ENCODE peak calls at places on chromosomes 4 and X, in four cellular contexts. One of them, this sample, is unnamed.

GRCh38 chr4:118955515-118955914 is 66.9 kb downstream of the SYNPO2 start:
- DNase-seq in Caco-2: no peak
- DNase-seq in adrenal gland: no peak
- DNase-seq in CD4-positive, alpha-beta T cell: no peak
- DNase-seq in this sample: no peak

GRCh38 chrX:115940888-115941332 is 229.6 kb upstream of the AGTR2 start:
- DNase-seq in CD4-positive, alpha-beta T cell: peak; percentile 51
- DNase-seq in Caco-2: no peak
- DNase-seq in adrenal gland: peak; percentile 90
- DNase-seq in this sample: no peak

GRCh38 chr4:76883147-76883546 is 14.8 kb downstream of the SOWAHB start:
- DNase-seq in CD4-positive, alpha-beta T cell: no peak
- DNase-seq in Caco-2: no peak
- DNase-seq in adrenal gland: no peak
- DNase-seq in this sample: no peak

GRCh38 chrX:10509397-10509796 is 111.0 kb downstream of the MID1 start:
- DNase-seq in Caco-2: no peak
- DNase-seq in CD4-positive, alpha-beta T cell: no peak
- DNase-seq in adrenal gland: no peak
- DNase-seq in this sample: no peak

GRCh38 chr4:128809477-128810330 is at the start of gene JADE1:
- DNase-seq in adrenal gland: peak; percentile 93
- DNase-seq in CD4-positive, alpha-beta T cell: peak; percentile 85
- DNase-seq in Caco-2: peak; percentile 95
- DNase-seq in this sample: peak; percentile 86

GRCh38 chr4:163330828-163331628 is 1.4 kb downstream of the NPY1R start:
- DNase-seq in Caco-2: no peak
- DNase-seq in adrenal gland: no peak
- DNase-seq in CD4-positive, alpha-beta T cell: no peak
- DNase-seq in this sample: no peak

GRCh38 chrX:15474058-15474457 is 19.1 kb downstream of the PIR start:
- DNase-seq in adrenal gland: no peak
- DNase-seq in Caco-2: no peak
- DNase-seq in CD4-positive, alpha-beta T cell: no peak
- DNase-seq in this sample: no peak

GRCh38 chr4:76597423-76597979 is 162.5 kb downstream of the SHROOM3 start:
- DNase-seq in CD4-positive, alpha-beta T cell: no peak
- DNase-seq in adrenal gland: no peak
- DNase-seq in Caco-2: no peak
- DNase-seq in this sample: no peak

GRCh38 chr4:3634281-3635089 is 102.3 kb upstream of the LRPAP1 start:
- DNase-seq in adrenal gland: no peak
- DNase-seq in Caco-2: no peak
- DNase-seq in CD4-positive, alpha-beta T cell: no peak
- DNase-seq in this sample: no peak

GRCh38 chr4:57080781-57081650 is 29.2 kb downstream of the IGFBP7 start:
- DNase-seq in adrenal gland: peak; percentile 26
- DNase-seq in CD4-positive, alpha-beta T cell: no peak
- DNase-seq in Caco-2: peak; percentile 54
- DNase-seq in this sample: no peak

GRCh38 chr4:102449751-102450352 is 51.3 kb upstream of the NFKB1 start:
- DNase-seq in adrenal gland: peak; percentile 46
- DNase-seq in Caco-2: peak; percentile 43
- DNase-seq in CD4-positive, alpha-beta T cell: peak; percentile 43
- DNase-seq in this sample: peak; percentile 71

GRCh38 chr4:99390060-99390459 is 37.5 kb upstream of the ADH1C start:
- DNase-seq in adrenal gland: no peak
- DNase-seq in CD4-positive, alpha-beta T cell: no peak
- DNase-seq in Caco-2: no peak
- DNase-seq in this sample: no peak

GRCh38 chr4:61462451-61463326 is 262.6 kb downstream of the ADGRL3 start:
- DNase-seq in adrenal gland: no peak
- DNase-seq in CD4-positive, alpha-beta T cell: no peak
- DNase-seq in Caco-2: no peak
- DNase-seq in this sample: no peak

GRCh38 chrX:133544105-133544504 is 128.8 kb upstream of the GPC4 start:
- DNase-seq in adrenal gland: no peak
- DNase-seq in CD4-positive, alpha-beta T cell: no peak
- DNase-seq in Caco-2: peak; percentile 31
- DNase-seq in this sample: no peak

GRCh38 chr4:162131256-162131655 is 32.5 kb downstream of the FSTL5 start:
- DNase-seq in CD4-positive, alpha-beta T cell: no peak
- DNase-seq in Caco-2: no peak
- DNase-seq in adrenal gland: no peak
- DNase-seq in this sample: no peak

GRCh38 chr4:99868126-99868596 is 26.1 kb downstream of the LAMTOR3 start:
- DNase-seq in CD4-positive, alpha-beta T cell: no peak
- DNase-seq in adrenal gland: no peak
- DNase-seq in Caco-2: no peak
- DNase-seq in this sample: no peak

GRCh38 chrX:13376857-13377441 is 57.1 kb upstream of the ATXN3L start:
- DNase-seq in adrenal gland: no peak
- DNase-seq in CD4-positive, alpha-beta T cell: no peak
- DNase-seq in Caco-2: no peak
- DNase-seq in this sample: no peak

GRCh38 chr4:156892695-156893211 is 78.8 kb downstream of the PDGFC start:
- DNase-seq in adrenal gland: no peak
- DNase-seq in Caco-2: no peak
- DNase-seq in CD4-positive, alpha-beta T cell: no peak
- DNase-seq in this sample: no peak

GRCh38 chr4:110808371-110808878 is 185.5 kb upstream of the PITX2 start:
- DNase-seq in adrenal gland: no peak
- DNase-seq in CD4-positive, alpha-beta T cell: no peak
- DNase-seq in Caco-2: no peak
- DNase-seq in this sample: no peak

GRCh38 chr4:10926025-10926424 is 241.5 kb upstream of the CLNK start:
- DNase-seq in CD4-positive, alpha-beta T cell: no peak
- DNase-seq in Caco-2: no peak
- DNase-seq in adrenal gland: no peak
- DNase-seq in this sample: no peak

DNA sequence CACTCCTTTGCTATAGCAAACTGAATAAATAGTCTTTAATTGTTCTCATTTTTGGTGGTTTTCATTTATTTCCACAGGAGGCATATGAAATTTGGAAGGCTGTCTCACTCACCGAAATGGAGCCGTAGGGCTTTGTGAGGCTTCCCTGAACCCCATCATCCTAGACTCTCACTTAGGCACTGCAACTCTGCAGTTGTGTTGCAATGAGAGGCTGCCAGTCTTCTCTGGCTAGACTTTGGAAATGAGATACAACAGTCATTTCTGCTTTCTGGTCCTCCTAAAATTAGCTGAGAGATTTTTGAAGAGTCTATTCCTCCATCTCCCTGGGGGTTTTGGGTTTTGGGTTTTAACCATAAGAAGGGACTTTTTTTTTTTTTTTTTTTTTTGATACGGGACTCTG is 146.5 kb downstream of the SH3BGRL start:
- DNase-seq in CD4-positive, alpha-beta T cell: no peak
- DNase-seq in Caco-2: no peak
- DNase-seq in adrenal gland: no peak
- DNase-seq in this sample: no peak
- TF ChIP-seq CTCF in CD4-positive, alpha-beta T cell: no peak
- TF ChIP-seq CTCF in Caco-2: no peak
- TF ChIP-seq CTCF in adrenal gland: no peak
- TF ChIP-seq CTCF in this sample: no peak

DNA sequence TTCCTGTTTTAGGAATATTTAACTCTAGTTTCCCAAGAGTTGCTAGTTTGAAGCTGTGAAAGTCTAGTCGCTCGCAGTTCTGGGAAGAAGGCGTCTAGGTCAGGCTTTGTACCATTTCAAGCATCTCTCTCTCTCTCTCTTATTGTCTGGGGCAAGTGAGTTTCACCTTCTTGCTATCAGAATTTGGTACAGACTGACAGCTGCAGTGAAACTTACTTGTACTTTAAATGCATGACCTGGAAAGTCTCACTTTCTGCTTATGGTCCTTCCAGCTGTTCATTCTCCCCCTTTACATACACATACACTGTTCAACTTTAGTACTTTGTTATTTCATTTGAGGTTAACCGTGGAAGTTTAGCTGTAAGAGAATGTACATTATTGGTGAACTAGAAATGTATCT is 4.4 kb downstream of the FRMPD4 start:
- DNase-seq in adrenal gland: no peak
- DNase-seq in CD4-positive, alpha-beta T cell: no peak
- DNase-seq in Caco-2: no peak
- DNase-seq in this sample: no peak
- TF ChIP-seq CTCF in adrenal gland: no peak
- TF ChIP-seq CTCF in CD4-positive, alpha-beta T cell: no peak
- TF ChIP-seq CTCF in Caco-2: no peak
- TF ChIP-seq CTCF in this sample: no peak

GRCh38 chr4:1122501-1122900 is 9.1 kb upstream of the RNF212 start:
- DNase-seq in CD4-positive, alpha-beta T cell: no peak
- DNase-seq in Caco-2: no peak
- DNase-seq in adrenal gland: no peak
- DNase-seq in this sample: no peak

GRCh38 chr4:1130318-1131186 is 17.2 kb upstream of the RNF212 start:
- DNase-seq in CD4-positive, alpha-beta T cell: peak; percentile 65
- DNase-seq in adrenal gland: peak; percentile 69
- DNase-seq in Caco-2: peak; percentile 64
- DNase-seq in this sample: peak; percentile 90

DNA sequence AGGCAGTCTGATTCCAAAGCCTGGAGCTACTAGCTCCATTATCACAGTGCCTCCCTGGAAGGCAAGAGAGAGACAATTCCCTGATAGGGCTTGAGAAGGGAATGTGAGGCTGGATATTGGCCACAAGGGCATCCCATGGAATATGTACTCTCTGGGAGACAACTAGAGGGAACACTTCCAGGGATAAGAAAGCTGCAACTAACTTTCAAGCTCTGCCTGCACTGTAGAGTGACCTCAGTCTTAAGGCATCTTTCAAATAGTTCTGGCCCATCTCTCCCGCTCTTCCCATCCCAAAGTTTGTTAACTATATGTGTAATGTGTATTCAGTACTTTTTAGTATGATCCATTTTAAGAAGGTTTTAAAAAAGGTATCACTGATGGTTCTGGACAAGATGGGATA is 13.1 kb upstream of the RNF212 start:
- DNase-seq in CD4-positive, alpha-beta T cell: no peak
- DNase-seq in Caco-2: no peak
- DNase-seq in adrenal gland: no peak
- DNase-seq in this sample: no peak
- TF ChIP-seq CTCF in CD4-positive, alpha-beta T cell: no peak
- TF ChIP-seq CTCF in Caco-2: no peak
- TF ChIP-seq CTCF in adrenal gland: no peak
- TF ChIP-seq CTCF in this sample: no peak

GRCh38 chr4:125317526-125317880 is 2.7 kb downstream of the FAT4 start:
- DNase-seq in adrenal gland: peak; percentile 27
- DNase-seq in Caco-2: no peak
- DNase-seq in CD4-positive, alpha-beta T cell: no peak
- DNase-seq in this sample: no peak
- TF ChIP-seq CTCF in adrenal gland: no peak
- TF ChIP-seq CTCF in Caco-2: no peak
- TF ChIP-seq CTCF in CD4-positive, alpha-beta T cell: no peak
- TF ChIP-seq CTCF in this sample: no peak

GRCh38 chr4:15420642-15421041 is 7.2 kb upstream of the C1QTNF7 start:
- DNase-seq in Caco-2: no peak
- DNase-seq in adrenal gland: no peak
- DNase-seq in CD4-positive, alpha-beta T cell: no peak
- DNase-seq in this sample: no peak
- TF ChIP-seq CTCF in Caco-2: no peak
- TF ChIP-seq CTCF in adrenal gland: no peak
- TF ChIP-seq CTCF in CD4-positive, alpha-beta T cell: no peak
- TF ChIP-seq CTCF in this sample: no peak

DNA sequence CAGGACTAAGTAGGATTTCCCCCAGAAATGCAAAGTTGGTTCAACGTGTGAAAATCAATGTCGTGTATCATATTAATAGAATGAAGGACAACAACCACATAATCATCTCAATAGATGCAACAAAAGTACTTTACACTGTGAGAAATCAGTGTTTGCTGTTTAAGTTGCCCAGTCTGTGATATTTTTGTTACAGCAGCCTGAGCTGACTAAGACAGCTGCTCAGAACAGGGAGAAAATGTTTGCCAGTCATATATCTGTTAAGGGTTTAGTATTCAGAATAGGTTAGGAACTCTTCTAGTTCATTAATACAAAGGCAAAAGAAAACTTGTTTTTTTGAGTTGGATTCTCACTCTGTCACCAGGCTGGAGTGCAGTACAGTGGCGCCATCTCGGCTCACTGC is 12.5 kb downstream of the MAEA start:
- DNase-seq in Caco-2: no peak
- DNase-seq in CD4-positive, alpha-beta T cell: no peak
- DNase-seq in adrenal gland: no peak
- DNase-seq in this sample: no peak
- TF ChIP-seq CTCF in Caco-2: no peak
- TF ChIP-seq CTCF in CD4-positive, alpha-beta T cell: no peak
- TF ChIP-seq CTCF in adrenal gland: no peak
- TF ChIP-seq CTCF in this sample: no peak

GRCh38 chr4:71841336-71841735 is 57.5 kb upstream of the GC start:
- DNase-seq in CD4-positive, alpha-beta T cell: no peak
- DNase-seq in Caco-2: no peak
- DNase-seq in adrenal gland: no peak
- DNase-seq in this sample: no peak
- TF ChIP-seq CTCF in CD4-positive, alpha-beta T cell: no peak
- TF ChIP-seq CTCF in Caco-2: no peak
- TF ChIP-seq CTCF in adrenal gland: no peak
- TF ChIP-seq CTCF in this sample: no peak

GRCh38 chr4:36747277-36748129 is 466.1 kb downstream of the DTHD1 start:
- DNase-seq in Caco-2: no peak
- DNase-seq in adrenal gland: no peak
- DNase-seq in CD4-positive, alpha-beta T cell: no peak
- DNase-seq in this sample: no peak
- TF ChIP-seq CTCF in Caco-2: no peak
- TF ChIP-seq CTCF in adrenal gland: no peak
- TF ChIP-seq CTCF in CD4-positive, alpha-beta T cell: no peak
- TF ChIP-seq CTCF in this sample: no peak

DNA sequence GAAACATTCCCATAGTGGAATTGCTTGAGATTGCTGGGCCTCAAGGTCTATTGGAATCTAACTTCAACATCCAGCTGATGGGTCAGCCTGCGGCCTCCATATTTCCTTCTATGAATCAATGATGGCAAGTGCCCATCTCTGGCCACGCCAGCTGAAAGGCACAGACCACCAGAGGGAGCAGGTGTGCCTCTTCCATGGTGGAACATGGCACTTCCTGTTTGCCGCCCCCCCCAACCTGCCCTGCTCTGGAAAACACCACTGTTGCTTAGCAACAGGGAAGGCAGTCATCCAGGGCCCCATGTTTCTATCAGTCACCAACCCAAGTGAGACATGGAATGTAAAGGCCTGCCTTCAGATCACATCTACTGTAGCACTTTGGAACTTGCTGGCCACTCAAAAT is 11.6 kb downstream of the PAGE4 start:
- DNase-seq in CD4-positive, alpha-beta T cell: no peak
- DNase-seq in Caco-2: peak; percentile 88
- DNase-seq in adrenal gland: peak; percentile 64
- DNase-seq in this sample: no peak
- TF ChIP-seq CTCF in CD4-positive, alpha-beta T cell: no peak
- TF ChIP-seq CTCF in Caco-2: peak; percentile 58
- TF ChIP-seq CTCF in adrenal gland: peak; percentile 32
- TF ChIP-seq CTCF in this sample: no peak